ENCODE peak calls at places on chromosomes 12 and 14, in four cellular contexts. T is K562, K is HepG2, F is GM12878. G is an unnamed sample.

GRCh38 chr12:124683330-124683662 is 115.9 kb upstream of the NCOR2 start:
- DNase-seq in T (no peak), K (peak; percentile 57), F (no peak), G (no peak)

GRCh38 chr12:56299308-56299852 is 750 bp downstream of the CS start:
- DNase-seq in T (peak; percentile 58), K (no peak), F (no peak), G (no peak)

GRCh38 chr14:68947802-68948201 is 31.3 kb downstream of the ACTN1 start:
- DNase-seq in T (no peak), K (no peak), F (no peak), G (no peak)

GRCh38 chr14:20386276-20386855 is 26.9 kb downstream of the TEP1 start:
- DNase-seq in T (no peak), K (no peak), F (no peak), G (no peak)

GRCh38 chr12:45351921-45352670 is 136.2 kb downstream of the ANO6 start:
- DNase-seq in T (no peak), K (peak; percentile 15), F (no peak), G (no peak)

GRCh38 chr14:103279129-103280025 is 54.7 kb upstream of the EIF5 start:
- DNase-seq in T (no peak), K (no peak), F (no peak), G (peak; percentile 52)

GRCh38 chr14:78758333-78758732 is 588.2 kb downstream of the NRXN3 start:
- DNase-seq in T (peak; percentile 24), K (peak; percentile 30), F (peak; percentile 13), G (peak; percentile 16)

GRCh38 chr12:76180401-76181277 is 96.2 kb upstream of the NAP1L1 start:
- DNase-seq in T (peak; percentile 78), K (no peak), F (no peak), G (no peak)

GRCh38 chr12:64104376-64104775 is 117.7 kb downstream of the KICS2 start:
- DNase-seq in T (no peak), K (no peak), F (no peak), G (no peak)

GRCh38 chr14:87640553-87640952 is 352.4 kb downstream of the GALC start:
- DNase-seq in T (no peak), K (peak; percentile 80), F (no peak), G (no peak)

GRCh38 chr12:3802721-3803120 is 49.8 kb upstream of the CRACR2A start:
- DNase-seq in T (no peak), K (no peak), F (no peak), G (no peak)

GRCh38 chr14:69666698-69667211 is 55.4 kb downstream of the SUSD6 start:
- DNase-seq in T (no peak), K (no peak), F (no peak), G (no peak)

GRCh38 chr12:100955139-100955538 is 160.6 kb downstream of the ANO4 start:
- DNase-seq in T (no peak), K (peak; percentile 1), F (no peak), G (peak; percentile 21)

GRCh38 chr12:73361156-73361866 is 1089.1 kb downstream of the TRHDE start:
- DNase-seq in T (no peak), K (no peak), F (no peak), G (no peak)

GRCh38 chr14:95500772-95501401 is 15.6 kb downstream of the SYNE3 start:
- DNase-seq in T (no peak), K (no peak), F (no peak), G (no peak)

GRCh38 chr12:132806857-132807256 is 21.8 kb downstream of the GOLGA3 start:
- DNase-seq in T (no peak), K (no peak), F (no peak), G (no peak)

GRCh38 chr12:12376636-12377448 is 20.0 kb downstream of the BORCS5 start:
- DNase-seq in T (peak; percentile 61), K (peak; percentile 81), F (peak; percentile 55), G (no peak)

GRCh38 chr14:98984719-98985041 is 287.3 kb downstream of the BCL11B start:
- DNase-seq in T (peak; percentile 29), K (no peak), F (no peak), G (no peak)

GRCh38 chr14:24984846-24985589 is 64.9 kb downstream of the STXBP6 start:
- DNase-seq in T (peak; percentile 68), K (no peak), F (no peak), G (no peak)

GRCh38 chr12:50980545-50980944 is 28.2 kb downstream of the HIGD1C start:
- DNase-seq in T (no peak), K (peak; percentile 88), F (no peak), G (no peak)
- TF ChIP-seq CBFB in T (no peak), K (no peak), F (no peak), G (no peak)

GRCh38 chr12:58142991-58143390 is 201.6 kb downstream of the ATP23 start:
- DNase-seq in T (no peak), K (no peak), F (no peak), G (no peak)

GRCh38 chr12:58143498-58143897 is 202.1 kb downstream of the ATP23 start:
- DNase-seq in T (no peak), K (no peak), F (no peak), G (no peak)

GRCh38 chr12:58140395-58140794 is 199.0 kb downstream of the ATP23 start:
- DNase-seq in T (no peak), K (no peak), F (no peak), G (no peak)

GRCh38 chr12:58139894-58140293 is 198.5 kb downstream of the ATP23 start:
- DNase-seq in T (no peak), K (no peak), F (no peak), G (no peak)
- TF ChIP-seq CBFB in T (no peak), K (no peak), F (no peak), G (no peak)

DNA sequence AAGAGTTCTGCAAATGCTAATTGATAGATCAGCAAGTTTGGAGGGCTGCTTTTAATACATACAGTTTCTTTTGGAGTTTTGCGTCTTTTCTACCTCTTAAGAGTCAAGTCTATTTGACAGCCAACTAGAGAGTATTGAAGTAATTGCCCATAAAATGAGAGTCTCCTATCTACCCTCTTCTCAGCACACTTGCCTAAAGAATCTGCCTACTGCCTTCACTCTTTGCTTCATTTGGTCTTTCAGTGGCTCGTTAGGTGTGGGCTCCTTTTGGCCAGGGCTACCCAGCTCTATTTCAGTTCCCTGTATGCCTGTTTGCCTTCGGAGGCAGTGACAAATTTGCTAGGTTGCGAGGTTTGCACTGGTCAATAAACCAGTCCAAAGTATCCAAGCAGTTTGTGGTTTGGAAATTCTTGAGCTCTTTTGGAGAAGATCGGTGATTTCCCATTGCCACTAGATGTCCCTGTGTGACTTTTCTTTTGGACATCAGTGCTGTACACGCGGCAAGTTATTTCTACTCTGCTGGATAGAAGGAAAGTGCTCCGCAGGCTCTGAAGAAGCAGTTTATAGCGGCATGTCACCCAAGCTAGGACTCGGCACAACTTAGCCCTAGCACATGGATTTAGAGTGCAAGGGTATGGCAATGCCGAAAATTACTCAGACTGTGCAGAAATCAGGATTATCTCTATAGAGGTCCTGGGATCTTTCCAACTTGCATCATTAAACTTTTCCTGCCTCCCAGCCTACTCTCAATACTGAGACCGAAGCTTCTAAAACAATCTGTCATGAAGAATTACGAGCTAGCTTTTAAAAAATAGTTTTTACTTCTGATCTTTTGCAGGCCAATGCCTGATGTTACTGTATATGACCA is 38.6 kb downstream of the MGST1 start:
- DNase-seq in T (peak; percentile 11), K (peak; percentile 88), F (peak; percentile 5), G (peak; percentile 12)
- TF ChIP-seq CBFB in T (no peak), K (peak; percentile 63), F (no peak), G (no peak)

DNA sequence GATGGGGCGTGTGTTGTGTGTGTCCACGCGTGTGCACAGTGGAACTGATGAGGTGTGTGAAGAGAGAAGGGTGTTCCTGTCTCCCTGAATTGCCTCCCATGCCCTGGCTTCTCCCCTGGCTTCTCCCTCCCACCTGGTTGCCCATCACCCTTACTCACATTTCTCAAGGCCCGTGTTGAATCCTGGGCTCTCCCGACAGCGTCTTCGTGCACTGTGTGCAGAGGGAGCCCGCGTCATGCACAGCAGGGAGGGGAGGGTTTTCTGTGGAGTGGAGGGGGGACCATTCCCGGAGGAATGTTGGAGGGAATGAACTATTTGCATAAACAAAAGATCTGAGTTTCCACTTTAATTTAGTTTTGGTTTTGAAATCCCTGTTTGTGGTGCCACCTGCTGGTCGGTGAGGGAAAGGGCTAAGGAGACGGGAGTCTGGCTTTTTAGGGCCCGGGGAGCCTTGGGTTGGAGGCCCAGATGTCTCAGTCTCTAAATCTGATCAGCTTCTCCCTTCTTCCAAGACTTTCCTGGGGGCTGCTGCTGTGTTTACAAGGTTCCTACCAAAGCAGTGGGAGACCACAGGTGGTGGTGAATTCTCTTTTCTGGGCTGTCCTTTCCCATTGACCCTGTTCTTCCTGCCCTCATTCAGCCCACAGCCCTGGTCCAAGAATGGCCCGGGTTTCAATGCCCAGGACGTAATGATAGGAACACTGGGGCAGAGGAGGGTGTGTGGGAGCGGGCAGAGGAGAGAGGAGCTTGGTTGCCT is at the start of gene C1R:
- DNase-seq in T (peak; percentile 71), K (peak; percentile 48), F (no peak), G (peak; percentile 76)
- TF ChIP-seq CBFB in T (no peak), K (no peak), F (no peak), G (no peak)

GRCh38 chr14:66177935-66178334 is 308.2 kb upstream of the CCDC196 start:
- DNase-seq in T (no peak), K (no peak), F (no peak), G (no peak)

GRCh38 chr14:66174453-66174891 is 311.7 kb upstream of the CCDC196 start:
- DNase-seq in T (no peak), K (no peak), F (no peak), G (no peak)
- TF ChIP-seq CBFB in T (no peak), K (no peak), F (no peak), G (no peak)

GRCh38 chr12:114710151-114710550 is 26.2 kb upstream of the TBX3 start:
- DNase-seq in T (no peak), K (no peak), F (no peak), G (no peak)
- TF ChIP-seq CBFB in T (no peak), K (no peak), F (no peak), G (no peak)

DNA sequence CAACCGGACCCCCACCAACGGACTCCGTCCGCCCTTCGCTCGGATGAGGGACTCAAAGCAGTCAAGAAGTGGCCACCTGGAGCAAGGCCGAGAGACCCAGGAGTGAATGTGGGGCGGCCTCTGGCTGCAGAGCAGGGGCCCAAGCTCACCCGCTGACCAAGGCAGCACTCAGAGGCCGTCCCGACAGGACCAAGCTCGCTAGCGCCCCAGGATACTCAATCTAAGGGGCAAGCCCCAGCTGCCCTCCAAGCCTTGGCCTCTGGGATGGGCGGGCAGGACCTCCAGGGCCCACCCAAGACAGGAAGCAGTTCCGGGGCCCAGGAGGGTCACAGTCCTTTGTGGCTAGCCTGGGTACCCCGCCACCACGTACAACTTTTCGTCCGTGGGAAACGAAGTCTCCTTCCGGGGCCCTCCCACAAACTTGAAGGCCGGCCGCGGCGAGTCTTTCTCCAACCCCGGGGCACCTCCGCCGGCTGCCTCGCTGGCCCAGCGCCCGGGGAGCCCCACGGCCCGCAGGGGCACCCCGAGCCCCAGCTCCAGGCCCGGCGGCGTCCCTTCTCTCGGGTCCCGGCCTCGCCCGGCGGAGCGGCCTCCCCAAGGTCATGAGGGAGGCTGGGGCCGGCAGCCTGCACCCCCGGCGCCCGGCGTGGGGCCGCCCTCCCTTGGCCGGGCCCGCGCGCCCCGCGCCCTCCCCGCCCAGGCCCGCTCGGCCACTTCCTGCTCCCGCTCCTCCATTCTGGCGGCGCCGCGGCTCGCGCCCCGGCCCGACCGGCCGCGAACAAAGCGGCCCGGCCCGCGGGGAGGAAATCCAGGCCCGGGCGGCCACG is 694 bp downstream of the AKT1 start:
- DNase-seq in T (peak; percentile 43), K (no peak), F (no peak), G (no peak)
- TF ChIP-seq CBFB in T (no peak), K (no peak), F (no peak), G (no peak)

GRCh38 chr12:70186436-70186835 is 56.8 kb upstream of the CNOT2 start:
- DNase-seq in T (no peak), K (no peak), F (no peak), G (no peak)
- TF ChIP-seq CBFB in T (no peak), K (no peak), F (no peak), G (no peak)

G was measured in WTC11.